ENCODE peak calls at places on chromosomes 4 and X, in four cellular contexts. N, W, E and A are unnamed samples. For H3K4me1, the result is how much of the 10 kb centered on the place peaks cover.

GRCh38 chrX:10582215-10582733 is 38.1 kb downstream of the MID1 start:
- DNase-seq in N (no peak), E (no peak), W (no peak), A (no peak)

GRCh38 chrX:68511255-68511654 is 12.4 kb downstream of the YIPF6 start:
- DNase-seq in W (no peak), N (peak), E (peak), A (peak)

GRCh38 chr4:118335316-118335715 is 17.5 kb downstream of the PRSS12 start:
- DNase-seq in E (no peak), W (no peak), N (no peak), A (no peak)

GRCh38 chrX:129585691-129586090 is 45.6 kb downstream of the OCRL start:
- DNase-seq in N (no peak), E (no peak), W (no peak), A (no peak)

GRCh38 chrX:150790021-150790420 is 96.8 kb downstream of the MTMR1 start:
- DNase-seq in N (no peak), E (no peak), W (no peak), A (no peak)

GRCh38 chr4:156475322-156475721 is 496.3 kb downstream of the PDGFC start:
- DNase-seq in W (no peak), E (no peak), N (no peak), A (no peak)

GRCh38 chrX:9340619-9341304 is 124.1 kb upstream of the TBL1X start:
- DNase-seq in N (peak), E (peak), W (no peak), A (peak)

GRCh38 chr4:114043116-114043515 is 63.7 kb upstream of the ARSJ start:
- DNase-seq in W (no peak), N (no peak), E (no peak), A (no peak)

GRCh38 chrX:18210470-18210869 is 10.2 kb downstream of the BEND2 start:
- DNase-seq in E (peak), N (no peak), W (no peak), A (no peak)

GRCh38 chr4:99949034-99949998 is 759 bp downstream of the H2AZ1 start:
- DNase-seq in E (peak), W (peak), N (peak), A (peak)

GRCh38 chrX:9765072-9765736 is 443 bp downstream of the GPR143 start:
- DNase-seq in W (no peak), E (peak), N (no peak), A (no peak)

GRCh38 chr4:188819243-188819642 is 680.0 kb downstream of the TRIML1 start:
- DNase-seq in N (no peak), W (no peak), E (no peak), A (no peak)

GRCh38 chr4:129926936-129927335 is 831.0 kb downstream of the C4orf33 start:
- DNase-seq in N (no peak), W (no peak), E (peak), A (no peak)

GRCh38 chr4:128566688-128567087 is 242.8 kb upstream of the JADE1 start:
- DNase-seq in N (no peak), W (no peak), E (no peak), A (no peak)

GRCh38 chr4:128560754-128561495 is 248.6 kb upstream of the JADE1 start:
- DNase-seq in N (no peak), E (no peak), W (no peak), A (no peak)

GRCh38 chr4:128570380-128570779 is 239.1 kb upstream of the JADE1 start:
- DNase-seq in N (peak), E (no peak), W (no peak), A (no peak)

GRCh38 chr4:128565054-128565453 is 244.4 kb upstream of the JADE1 start:
- DNase-seq in E (no peak), N (no peak), W (no peak), A (no peak)

DNA sequence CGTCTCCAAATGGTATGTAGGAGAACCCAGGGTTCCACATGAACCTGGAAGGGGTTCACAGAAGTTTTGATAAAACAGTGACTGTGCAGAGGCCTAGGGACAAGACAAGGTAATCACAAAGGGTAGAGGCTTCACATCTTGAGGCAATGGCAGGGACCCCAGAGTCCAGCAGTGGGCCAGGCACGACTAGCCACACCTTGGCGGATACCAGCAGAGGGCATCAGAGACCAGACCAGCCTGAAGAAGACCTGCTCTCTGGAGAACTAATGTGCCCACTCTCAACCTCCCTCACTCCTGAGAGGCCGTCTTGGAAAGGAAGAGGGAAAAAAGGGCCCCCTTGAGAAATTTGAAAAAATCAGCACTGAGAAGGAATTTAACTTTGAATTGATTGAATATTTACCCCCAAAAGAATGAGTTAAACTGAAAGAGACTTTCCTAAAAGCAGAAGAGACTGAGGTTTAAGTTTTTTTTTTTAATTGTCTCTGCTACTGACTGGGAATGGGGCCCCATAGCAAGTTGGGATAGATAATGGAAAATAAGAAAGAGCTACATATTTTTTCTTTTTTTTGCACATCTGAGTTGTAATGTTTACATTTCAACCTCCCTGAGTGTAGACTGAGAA is 243.8 kb upstream of the JADE1 start:
- DNase-seq in E (peak), W (no peak), N (peak), A (peak)
- H3K4me1 ChIP-seq in E (under half), W (under half), N (under half), A (under half)

GRCh38 chr4:8186883-8187282 is 12.2 kb upstream of the SH3TC1 start:
- DNase-seq in E (no peak), N (no peak), W (no peak), A (no peak)

GRCh38 chr4:8188085-8188484 is 11.0 kb upstream of the SH3TC1 start:
- DNase-seq in W (no peak), E (no peak), N (peak), A (no peak)

GRCh38 chr4:8189551-8190466 is 9.3 kb upstream of the SH3TC1 start:
- DNase-seq in N (no peak), W (no peak), E (no peak), A (no peak)

GRCh38 chr4:8191136-8191747 is 7.8 kb upstream of the SH3TC1 start:
- DNase-seq in N (peak), W (no peak), E (no peak), A (no peak)

GRCh38 chr4:8188743-8189550 is 10.1 kb upstream of the SH3TC1 start:
- DNase-seq in W (no peak), E (no peak), N (peak), A (no peak)
- H3K27ac ChIP-seq in W (no peak), E (no peak), N (peak), A (no peak)

DNA sequence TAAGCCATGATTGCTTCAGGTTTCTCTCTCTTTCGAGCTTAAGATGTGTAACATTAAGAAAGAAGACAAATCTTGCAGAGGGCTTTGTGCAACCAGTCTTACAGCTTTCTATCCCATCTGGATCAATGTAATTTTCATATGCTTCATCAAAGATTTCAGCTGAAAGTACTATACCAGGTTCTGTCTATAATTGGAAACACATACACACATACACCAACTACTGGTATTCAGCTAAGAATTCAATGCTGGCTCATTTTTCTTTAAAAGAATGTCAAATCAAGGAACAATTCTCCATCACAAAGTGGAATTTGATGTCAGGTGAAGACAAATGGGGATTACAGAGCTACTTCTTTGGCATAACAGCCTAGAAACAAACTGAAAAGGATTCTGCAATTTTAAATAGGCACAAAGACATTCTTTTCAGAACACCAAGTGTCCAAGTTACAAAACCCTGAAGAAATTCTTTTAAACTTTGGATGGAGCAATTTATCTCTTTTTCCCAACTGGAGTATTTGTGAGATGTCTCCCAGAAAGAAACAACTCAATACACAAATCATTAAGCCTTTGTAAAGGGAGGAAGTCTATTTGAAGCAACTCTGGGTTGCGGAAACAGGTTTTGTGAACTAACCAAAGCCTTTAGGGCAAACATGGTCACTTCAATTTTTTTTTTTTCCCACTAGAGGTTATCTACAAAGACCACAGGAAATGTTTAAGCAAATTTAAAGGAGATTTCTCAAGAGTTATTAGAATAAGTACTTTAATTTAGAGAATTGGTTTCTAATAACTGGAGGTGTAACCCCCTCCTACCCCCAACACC is 1.8 kb upstream of the FAM9C start:
- DNase-seq in W (no peak), E (no peak), N (no peak), A (no peak)
- H3K4me1 ChIP-seq in W (half or more), E (under half), N (under half), A (under half)

GRCh38 chr4:16608611-16609125 is 289.8 kb downstream of the LDB2 start:
- DNase-seq in W (no peak), N (no peak), E (no peak), A (no peak)
- H3K27ac ChIP-seq in W (no peak), N (no peak), E (no peak), A (no peak)

GRCh38 chrX:133353233-133353632 is 62.1 kb downstream of the GPC4 start:
- DNase-seq in N (no peak), W (no peak), E (no peak), A (no peak)

GRCh38 chrX:133350751-133351150 is 64.5 kb downstream of the GPC4 start:
- DNase-seq in N (peak), E (no peak), W (no peak), A (peak)
- H3K4me1 ChIP-seq in N (under half), E (half or more), W (under half), A (under half)

GRCh38 chrX:153948002-153948466 is 3.6 kb upstream of the RENBP start:
- DNase-seq in N (peak), E (no peak), W (no peak), A (no peak)
- H3K27ac ChIP-seq in N (no peak), E (peak), W (no peak), A (no peak)

DNA sequence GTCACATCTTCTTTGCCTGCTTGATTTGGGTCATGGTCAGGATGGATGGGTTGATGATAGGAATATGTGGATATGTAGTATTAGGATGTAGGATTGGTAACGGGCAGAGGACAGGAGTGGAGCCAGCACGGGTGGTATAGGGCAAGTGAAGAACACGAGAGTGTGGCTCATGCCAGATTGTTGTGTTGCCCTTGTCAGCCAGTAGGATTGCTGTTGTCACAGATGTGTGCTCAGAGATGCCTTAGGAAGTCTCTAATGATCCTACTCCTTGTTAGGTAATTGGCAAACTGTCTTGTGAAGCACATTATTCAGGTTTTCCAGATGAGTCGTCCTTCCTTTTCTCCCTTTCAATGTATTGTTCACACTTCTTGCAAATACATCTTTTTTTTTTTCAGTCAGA is 5.5 kb downstream of the ATP10D start:
- DNase-seq in W (no peak), N (peak), E (peak), A (no peak)
- H3K4me1 ChIP-seq in W (under half), N (under half), E (under half), A (under half)

GRCh38 chr4:123403205-123403604 is 6.6 kb downstream of the SPRY1 start:
- DNase-seq in N (no peak), W (no peak), E (no peak), A (no peak)
- H3K27ac ChIP-seq in N (no peak), W (no peak), E (no peak), A (no peak)